ENCODE peak calls at places on chromosome 9, in nine cellular contexts. M, N, C, O, V, X, S, G and K are unnamed samples. For H3K4me1 and H3K9me3, the result is how much of the 10 kb centered on the place peaks cover.

GRCh38 chr9:101162231-101162630 is 133.7 kb downstream of the PLPPR1 start:
- DNase-seq in N (no peak), M (no peak), X (no peak), V (no peak), S (no peak), O (no peak), C (no peak), G (no peak), K (no peak)

GRCh38 chr9:131398204-131398603 is 4.3 kb downstream of the PRRC2B start:
- DNase-seq in V (no peak), X (peak), G (no peak), N (no peak), M (no peak), C (no peak), S (no peak), O (peak), K (no peak)

GRCh38 chr9:98625728-98626127 is 83.0 kb downstream of the GABBR2 start:
- DNase-seq in X (no peak), G (no peak), C (no peak), N (no peak), O (no peak), S (no peak), V (no peak), M (no peak), K (no peak)

GRCh38 chr9:18566125-18566524 is 92.2 kb downstream of the ADAMTSL1 start:
- DNase-seq in O (no peak), V (no peak), N (no peak), M (no peak), G (no peak), C (peak), X (no peak), S (peak), K (no peak)

GRCh38 chr9:16106211-16106610 is 553.4 kb downstream of the CCDC171 start:
- DNase-seq in V (no peak), G (no peak), O (no peak), N (no peak), C (no peak), S (no peak), M (no peak), X (no peak), K (no peak)

GRCh38 chr9:105330755-105331154 is 86.3 kb downstream of the SLC44A1 start:
- DNase-seq in X (peak), M (no peak), G (no peak), V (no peak), O (no peak), N (no peak), S (no peak), C (peak), K (no peak)

GRCh38 chr9:121133104-121133816 is 58.5 kb downstream of the CNTRL start:
- DNase-seq in V (no peak), S (no peak), C (no peak), G (no peak), M (peak), X (no peak), O (peak), N (no peak), K (no peak)

GRCh38 chr9:79054500-79054899 is 517.3 kb upstream of the TLE4 start:
- DNase-seq in N (no peak), M (no peak), O (no peak), X (no peak), S (no peak), G (no peak), V (no peak), C (peak), K (no peak)

GRCh38 chr9:38017885-38018186 is 51.2 kb downstream of the SHB start:
- DNase-seq in O (no peak), S (peak), C (no peak), N (no peak), M (no peak), X (no peak), G (no peak), V (no peak), K (no peak)
- H3K4me1 ChIP-seq in O (under half), S (under half), C (under half), N (half or more), M (under half), X (under half), G (under half), V (half or more), K (under half)

DNA sequence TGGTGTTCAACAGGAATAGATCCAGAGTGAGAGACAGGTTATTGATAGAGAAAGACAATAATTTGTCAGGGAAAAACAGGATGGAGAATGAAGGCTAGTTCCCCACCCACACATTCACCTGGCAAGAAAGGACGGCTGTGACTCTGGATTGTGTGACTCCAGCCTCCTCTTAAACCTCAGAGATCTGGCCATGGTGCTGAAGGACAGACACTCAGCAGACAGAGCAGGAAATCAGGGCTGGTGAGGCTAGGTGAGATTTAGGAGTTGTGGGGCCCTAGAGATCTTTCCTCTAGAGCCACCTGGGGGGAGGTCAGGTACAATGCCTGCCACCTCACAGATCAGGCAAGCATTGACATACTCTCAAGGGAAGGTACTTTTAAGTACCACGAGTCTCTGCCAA is 15.2 kb downstream of the OR1B1 start:
- DNase-seq in M (no peak), G (no peak), N (no peak), X (no peak), S (peak), V (no peak), O (no peak), C (no peak), K (no peak)
- H3K9me3 ChIP-seq in M (under half), G (under half), N (under half), X (under half), S (under half), V (under half), O (under half), C (under half), K (under half)

GRCh38 chr9:27412963-27413362 is 111.1 kb upstream of the IFNK start:
- DNase-seq in M (no peak), V (no peak), S (no peak), N (no peak), C (no peak), X (no peak), G (no peak), O (no peak), K (no peak)
- H3K4me3 ChIP-seq in M (peak), V (peak), S (peak), N (no peak), C (no peak), X (no peak), G (no peak), O (peak), K (peak)

DNA sequence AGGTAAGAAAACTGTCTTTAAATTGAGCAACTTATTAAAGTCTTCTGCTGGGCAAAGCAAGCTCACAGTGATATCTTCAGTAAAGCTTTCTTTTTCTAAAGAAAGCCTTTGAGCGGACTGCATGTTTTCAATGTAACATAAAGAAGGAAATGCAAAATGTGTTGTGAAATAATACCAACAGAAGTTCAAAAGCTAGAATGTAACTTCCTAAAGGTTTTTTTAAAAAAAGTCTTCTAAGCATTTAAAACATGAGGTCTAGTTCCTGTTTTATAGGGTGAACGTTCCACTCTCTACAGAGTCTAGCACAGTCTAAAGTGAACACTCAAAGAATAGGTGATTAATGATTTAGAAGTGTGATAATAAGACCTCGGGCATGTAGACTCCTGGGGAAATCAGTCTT is 62.9 kb downstream of the DENND1A start:
- DNase-seq in C (no peak), X (peak), N (no peak), S (no peak), O (no peak), G (no peak), M (no peak), V (no peak), K (no peak)
- H3K4me1 ChIP-seq in C (under half), X (under half), N (under half), S (under half), O (half or more), G (under half), M (under half), V (under half), K (under half)

DNA sequence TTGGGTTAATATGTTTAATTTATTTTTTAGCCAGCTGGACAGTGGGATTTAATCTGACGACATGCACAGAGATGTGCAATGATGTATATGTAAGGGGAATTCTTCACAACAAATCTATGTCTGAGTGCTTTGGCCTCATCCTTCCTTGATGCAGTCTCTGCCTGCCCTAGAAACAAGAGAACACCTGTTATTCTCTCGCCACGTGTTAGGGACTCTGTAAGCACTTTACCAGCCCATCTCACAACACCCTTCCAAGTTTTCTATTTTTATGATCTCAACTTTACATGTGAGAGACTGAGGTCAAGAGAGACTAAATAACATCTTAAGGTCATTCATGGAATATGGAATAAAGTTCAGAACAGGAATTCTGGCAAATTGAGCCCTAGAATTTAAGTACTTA is 123.0 kb upstream of the GAS1 start:
- DNase-seq in G (no peak), S (no peak), M (no peak), N (no peak), O (no peak), X (no peak), V (no peak), C (no peak), K (no peak)
- H3K9me3 ChIP-seq in G (under half), S (under half), M (under half), N (under half), O (under half), X (under half), V (under half), C (under half), K (under half)

DNA sequence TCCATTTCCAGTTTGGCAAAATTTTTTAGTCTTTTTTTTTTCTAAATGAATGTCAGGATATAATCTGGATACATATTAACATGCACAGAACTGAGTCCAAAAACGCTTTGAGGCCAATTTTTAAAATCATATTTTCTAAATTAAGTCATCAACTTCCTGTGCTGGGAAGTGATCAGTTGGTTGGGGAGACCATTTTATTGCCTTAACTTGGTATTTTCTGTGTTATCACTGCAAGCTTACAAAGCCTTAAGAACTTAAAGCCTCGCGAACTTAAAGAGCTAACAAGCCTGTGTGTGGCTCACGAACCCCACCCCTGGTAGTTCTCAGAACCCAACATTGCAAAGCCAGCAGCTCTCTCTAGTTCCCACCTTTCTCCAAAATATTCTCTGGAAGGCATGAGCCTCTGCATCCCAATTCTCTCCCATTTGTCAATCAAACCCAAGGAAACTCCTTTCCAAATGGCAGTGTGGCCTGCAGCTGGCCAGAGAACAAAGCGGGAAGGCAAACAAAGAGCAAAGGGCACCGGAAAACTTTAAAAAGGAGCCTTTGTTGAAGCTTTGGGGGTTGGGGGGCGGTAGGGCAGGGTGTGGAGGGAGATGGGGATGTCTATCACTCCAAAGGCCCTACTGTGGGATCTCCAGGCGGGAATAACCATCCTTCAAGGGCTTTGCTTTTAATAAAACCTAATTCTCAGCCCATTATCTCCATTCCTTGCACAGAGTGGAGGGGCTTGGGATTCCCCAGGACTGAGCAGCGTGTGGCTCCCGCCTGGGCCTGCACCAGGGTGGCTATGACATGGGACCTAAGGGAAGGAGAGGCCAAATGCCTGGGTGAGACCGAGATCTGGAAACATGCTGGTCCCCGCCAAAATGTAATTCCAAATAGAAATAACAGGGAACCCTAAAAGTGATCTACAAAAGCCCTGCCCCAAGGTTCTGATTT is 65.0 kb downstream of the ROR2 start:
- DNase-seq in S (peak), N (peak), V (no peak), M (no peak), O (no peak), G (no peak), C (peak), X (no peak), K (no peak)
- H3K4me3 ChIP-seq in S (no peak), N (no peak), V (no peak), M (no peak), O (no peak), G (no peak), C (no peak), X (no peak), K (no peak)

DNA sequence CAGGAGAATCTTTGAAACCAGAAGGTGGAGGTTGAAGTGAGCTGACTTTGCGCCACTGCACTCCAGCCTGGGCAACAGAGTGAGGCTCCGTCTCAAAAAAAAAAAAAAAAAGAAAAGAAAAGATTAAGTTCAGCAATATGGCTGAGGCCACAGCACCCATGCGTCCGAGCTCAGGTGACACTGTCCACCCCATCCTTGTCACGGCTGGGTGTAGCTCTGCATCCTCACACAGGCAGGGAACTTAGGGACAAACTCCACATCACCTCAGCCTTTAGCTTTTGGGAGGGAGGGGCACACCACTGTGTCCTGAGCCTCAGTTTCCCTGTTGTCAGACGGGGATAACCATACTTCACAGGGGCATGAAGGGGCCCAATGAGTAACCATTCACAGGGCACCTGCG is 15.5 kb downstream of the FGD3 start:
- DNase-seq in V (no peak), S (no peak), G (no peak), X (no peak), O (no peak), M (no peak), C (no peak), N (no peak), K (no peak)
- H3K4me1 ChIP-seq in V (under half), S (under half), G (under half), X (under half), O (under half), M (under half), C (under half), N (under half), K (under half)

GRCh38 chr9:103627731-103628130 is 466.4 kb upstream of the SMC2 start:
- DNase-seq in X (no peak), G (no peak), N (no peak), C (no peak), S (no peak), O (no peak), V (no peak), M (no peak), K (no peak)
- H3K9me3 ChIP-seq in X (under half), G (under half), N (under half), C (under half), S (under half), O (under half), V (under half), M (under half), K (under half)

GRCh38 chr9:94581711-94582110 is 11.9 kb downstream of the FBP2 start:
- DNase-seq in V (no peak), C (no peak), N (no peak), X (no peak), G (no peak), M (no peak), O (no peak), S (no peak), K (no peak)

GRCh38 chr9:94577541-94577940 is 16.1 kb downstream of the FBP2 start:
- DNase-seq in O (no peak), G (no peak), C (no peak), V (no peak), N (no peak), M (no peak), X (no peak), S (no peak), K (no peak)

GRCh38 chr9:94576131-94576530 is 17.5 kb downstream of the FBP2 start:
- DNase-seq in O (no peak), C (no peak), G (no peak), V (no peak), M (no peak), N (no peak), S (no peak), X (no peak), K (no peak)

DNA sequence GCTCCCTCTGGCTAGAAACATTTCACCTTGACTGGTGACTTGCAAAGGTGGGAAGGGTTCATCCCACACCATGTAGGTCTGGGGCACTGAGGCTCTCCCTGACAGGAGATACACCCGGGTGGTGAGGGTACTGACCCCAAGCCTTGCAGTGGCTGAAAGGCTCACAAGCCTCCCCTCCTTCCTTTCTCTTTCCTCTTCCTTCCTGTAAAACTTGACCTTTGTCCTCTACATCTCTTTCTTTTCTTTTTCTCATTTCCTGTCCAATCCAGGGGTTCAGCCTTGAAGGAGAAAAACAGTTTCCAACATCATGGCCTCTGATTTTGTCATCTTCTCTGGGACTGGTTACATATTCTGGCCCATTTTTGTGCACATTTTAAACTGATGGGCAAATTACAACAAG is 16.6 kb downstream of the FBP2 start:
- DNase-seq in V (no peak), N (no peak), X (peak), C (no peak), O (no peak), M (no peak), S (no peak), G (no peak), K (no peak)
- H3K4me3 ChIP-seq in V (no peak), N (no peak), X (no peak), C (no peak), O (no peak), M (no peak), S (no peak), G (no peak), K (no peak)

DNA sequence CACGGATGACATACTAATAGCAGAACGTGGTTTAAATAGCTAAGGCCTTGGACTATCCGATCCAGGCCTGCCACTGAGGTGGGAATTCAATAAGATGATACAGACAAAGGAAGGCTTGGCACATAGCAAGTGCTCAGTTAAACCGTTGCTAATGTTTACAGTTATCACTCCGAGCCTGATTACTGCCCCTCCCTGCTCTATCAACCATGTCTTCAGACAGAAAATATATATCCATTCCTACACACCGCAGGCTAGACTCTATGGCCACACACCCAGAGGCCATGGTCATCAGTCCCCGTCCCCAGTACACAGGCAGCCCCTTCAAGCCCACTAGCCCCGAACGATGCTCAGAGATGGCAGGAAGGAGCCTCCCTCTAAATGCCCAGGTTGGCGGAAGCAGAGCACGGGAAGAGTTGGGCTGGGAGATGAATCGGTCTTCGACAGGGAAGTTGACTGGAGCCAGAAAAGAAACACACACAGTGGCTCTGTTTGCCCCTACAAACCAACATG is 49.8 kb upstream of the STXBP1 start:
- DNase-seq in G (no peak), M (no peak), V (no peak), N (no peak), X (no peak), C (no peak), O (no peak), S (no peak), K (no peak)
- H3K4me1 ChIP-seq in G (under half), M (under half), V (half or more), N (under half), X (under half), C (half or more), O (half or more), S (half or more), K (half or more)